ENCODE peak calls at places on chromosomes 4 and X, in four cellular contexts. O is fibroblast of lung, Y is hepatocyte, M is MM.1S. B is an unnamed sample.

GRCh38 chrX:30876367-30876766 is 12.7 kb downstream of the TAB3 start:
- DNase-seq in M (no peak), Y (no peak), O (no peak), B (no peak)

GRCh38 chrX:112839856-112840255 is 775 bp downstream of the AMOT start:
- DNase-seq in Y (no peak), O (no peak), M (no peak), B (no peak)

GRCh38 chrX:70485466-70485865 is 40.8 kb downstream of the DLG3 start:
- DNase-seq in Y (no peak), M (no peak), O (no peak), B (no peak)

GRCh38 chr4:81491943-81492342 is 20.2 kb upstream of the RASGEF1B start:
- DNase-seq in O (no peak), Y (no peak), M (peak; percentile 86), B (no peak)

GRCh38 chr4:54277691-54278090 is 48.6 kb downstream of the PDGFRA start:
- DNase-seq in M (no peak), Y (peak; percentile 38), O (peak; percentile 66), B (no peak)

GRCh38 chrX:149909324-149910177 is 19.8 kb upstream of the HSFX4 start:
- DNase-seq in M (no peak), O (no peak), Y (no peak), B (no peak)

GRCh38 chr4:17347445-17347844 is 164.4 kb downstream of the QDPR start:
- DNase-seq in M (peak; percentile 53), O (peak; percentile 28), Y (peak; percentile 53), B (peak; percentile 46)

GRCh38 chr4:66840178-66840577 is 705.1 kb downstream of the CENPC start:
- DNase-seq in M (no peak), Y (no peak), O (no peak), B (no peak)

GRCh38 chr4:138158746-138159297 is 83.3 kb downstream of the SLC7A11 start:
- DNase-seq in M (no peak), O (peak; percentile 73), Y (no peak), B (no peak)

GRCh38 chr4:1503583-1504471 is 97.6 kb upstream of the NKX1-1 start:
- DNase-seq in Y (no peak), M (no peak), O (no peak), B (peak; percentile 57)

GRCh38 chrX:149060921-149061320 is 444.2 kb downstream of the IDS start:
- DNase-seq in Y (no peak), M (no peak), O (peak; percentile 36), B (no peak)

GRCh38 chr4:48153791-48154550 is 19.9 kb upstream of the TXK start:
- DNase-seq in O (no peak), M (no peak), Y (no peak), B (no peak)

GRCh38 chrX:69298466-69299140 is 133.3 kb upstream of the PJA1 start:
- DNase-seq in O (no peak), M (no peak), Y (no peak), B (no peak)

GRCh38 chr4:73499996-73500765 is 18.6 kb downstream of the AFM start:
- DNase-seq in M (no peak), O (peak; percentile 53), Y (peak; percentile 25), B (no peak)

GRCh38 chrX:72130762-72131231 is 918 bp downstream of the RTL5 start:
- DNase-seq in M (no peak), O (no peak), Y (no peak), B (no peak)

GRCh38 chr4:185210102-185210981 is 944 bp downstream of the SNX25 start:
- DNase-seq in O (peak; percentile 63), M (peak; percentile 54), Y (peak; percentile 65), B (peak; percentile 82)

DNA sequence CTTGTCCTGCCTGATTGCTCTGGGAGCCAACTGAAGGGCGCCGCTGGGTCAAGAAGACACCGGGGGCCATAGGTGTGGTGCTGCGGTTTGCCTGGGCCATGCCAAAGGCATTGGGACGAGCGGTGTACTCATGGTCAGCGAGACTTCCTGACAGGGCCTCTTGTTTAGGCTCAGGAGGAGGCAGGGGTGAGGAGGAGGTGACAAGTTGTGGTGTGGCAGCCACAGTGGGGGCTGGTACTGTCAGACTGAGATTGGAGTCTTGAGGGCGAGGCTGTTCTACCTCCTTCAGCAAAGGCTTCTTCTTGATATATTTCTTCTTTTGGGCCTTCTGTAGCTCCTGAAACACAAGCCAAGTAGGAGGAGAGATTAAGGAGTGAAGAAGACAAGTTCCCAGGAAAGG is 104.1 kb downstream of the PHF8 start:
- DNase-seq in M (no peak), Y (no peak), O (no peak), B (no peak)
- H4K20me1 ChIP-seq in M (no peaks in the 10 kb centered on the region), Y (no peaks in the 10 kb centered on the region), O (no peaks in the 10 kb centered on the region), B (no peaks in the 10 kb centered on the region)

GRCh38 chr4:40241026-40241425 is 44.2 kb downstream of the RHOH start:
- DNase-seq in M (no peak), O (no peak), Y (no peak), B (no peak)
- H4K20me1 ChIP-seq in M (peaks cover 73% of the 10 kb centered on the region), O (no peaks in the 10 kb centered on the region), Y (no peaks in the 10 kb centered on the region), B (no peaks in the 10 kb centered on the region)

GRCh38 chrX:44935172-44935571 is 62.2 kb downstream of the KDM6A start:
- DNase-seq in M (no peak), O (no peak), Y (no peak), B (no peak)

GRCh38 chrX:44935640-44936039 is 62.7 kb downstream of the KDM6A start:
- DNase-seq in Y (no peak), M (no peak), O (no peak), B (no peak)

GRCh38 chrX:44943007-44943406 is 70.0 kb downstream of the KDM6A start:
- DNase-seq in M (no peak), O (no peak), Y (no peak), B (no peak)

GRCh38 chrX:44938111-44938510 is 65.1 kb downstream of the KDM6A start:
- DNase-seq in O (no peak), M (no peak), Y (no peak), B (no peak)

DNA sequence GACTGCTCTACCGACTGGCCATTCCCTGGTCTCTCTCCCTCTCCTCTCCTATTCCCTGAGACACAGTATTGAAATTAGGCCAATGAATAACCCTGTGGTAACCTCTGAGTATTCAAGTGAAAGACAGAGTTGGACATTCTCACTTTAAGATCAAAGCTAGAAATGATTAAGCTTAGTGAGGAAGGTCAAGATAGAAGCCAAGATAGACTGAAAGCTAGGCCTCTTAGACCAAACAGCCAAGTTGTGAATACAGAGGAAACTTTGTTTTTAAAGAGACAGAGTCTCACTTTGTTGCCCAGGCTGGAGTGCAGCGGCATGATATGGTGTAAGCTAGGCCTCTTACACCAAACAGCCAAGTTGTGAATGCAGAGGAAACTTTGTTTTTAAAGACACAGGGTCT is 64.6 kb downstream of the KDM6A start:
- DNase-seq in Y (no peak), O (no peak), M (no peak), B (no peak)
- H4K20me1 ChIP-seq in Y (peaks cover 70% of the 10 kb centered on the region), O (no peaks in the 10 kb centered on the region), M (peaks cover 13% of the 10 kb centered on the region), B (peaks cover 72% of the 10 kb centered on the region)

GRCh38 chrX:139909716-139910115 is 23.1 kb downstream of the ATP11C start:
- DNase-seq in Y (no peak), M (no peak), O (no peak), B (no peak)

GRCh38 chrX:139905041-139905440 is 27.8 kb downstream of the ATP11C start:
- DNase-seq in M (no peak), Y (no peak), O (no peak), B (no peak)

GRCh38 chrX:139905743-139906142 is 27.1 kb downstream of the ATP11C start:
- DNase-seq in Y (no peak), O (no peak), M (no peak), B (no peak)

GRCh38 chrX:139903229-139903628 is 29.6 kb downstream of the ATP11C start:
- DNase-seq in M (no peak), Y (no peak), O (no peak), B (no peak)

GRCh38 chrX:139907078-139907477 is 25.8 kb downstream of the ATP11C start:
- DNase-seq in Y (no peak), O (no peak), M (no peak), B (no peak)
- H4K20me1 ChIP-seq in Y (no peaks in the 10 kb centered on the region), O (no peaks in the 10 kb centered on the region), M (no peaks in the 10 kb centered on the region), B (peaks cover 11% of the 10 kb centered on the region)

GRCh38 chr4:56440983-56441382 is 4.9 kb downstream of the PAICS start:
- DNase-seq in O (no peak), Y (no peak), M (no peak), B (no peak)
- H4K20me1 ChIP-seq in O (no peaks in the 10 kb centered on the region), Y (no peaks in the 10 kb centered on the region), M (peaks cover 31% of the 10 kb centered on the region), B (peaks cover 12% of the 10 kb centered on the region)

GRCh38 chr4:24551492-24552330 is 32.6 kb downstream of the DHX15 start:
- DNase-seq in Y (peak; percentile 6), O (peak; percentile 56), M (no peak), B (no peak)
- H4K20me1 ChIP-seq in Y (peaks cover 67% of the 10 kb centered on the region), O (no peaks in the 10 kb centered on the region), M (peaks cover 56% of the 10 kb centered on the region), B (peaks cover 76% of the 10 kb centered on the region)

GRCh38 chr4:70833701-70834100 is 6.0 kb downstream of the GRSF1 start:
- DNase-seq in M (no peak), O (no peak), Y (no peak), B (no peak)
- H4K20me1 ChIP-seq in M (peaks cover 12% of the 10 kb centered on the region), O (no peaks in the 10 kb centered on the region), Y (peaks cover 57% of the 10 kb centered on the region), B (peaks cover 52% of the 10 kb centered on the region)

DNA sequence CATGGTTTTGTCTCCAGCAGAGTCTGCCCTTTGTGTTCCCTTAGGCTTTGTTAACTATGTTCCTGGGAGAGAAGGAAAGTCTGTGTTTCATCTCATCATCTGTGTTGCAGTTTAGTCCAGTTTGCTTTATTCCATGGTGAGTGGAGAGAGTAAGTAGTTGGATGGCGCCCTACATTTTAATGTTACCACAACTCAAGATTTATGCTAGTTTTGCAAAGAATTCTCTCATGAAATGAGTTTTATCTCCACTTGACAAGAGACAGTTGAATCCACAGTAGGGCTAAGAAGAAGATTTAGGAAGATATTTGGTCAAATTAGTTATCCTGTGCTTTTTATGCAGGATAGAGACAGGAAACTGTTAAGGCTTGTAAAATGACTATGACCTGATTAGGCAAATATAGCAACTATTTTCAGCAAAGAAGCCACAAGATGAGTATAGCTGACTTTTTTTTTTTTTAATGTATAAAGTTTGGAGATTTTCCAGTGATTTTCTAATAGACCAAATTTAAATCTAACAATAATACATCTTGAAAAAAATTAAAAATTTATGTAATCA is 16.6 kb downstream of the SEPTIN11 start:
- DNase-seq in M (no peak), O (no peak), Y (no peak), B (no peak)
- H4K20me1 ChIP-seq in M (no peaks in the 10 kb centered on the region), O (peaks cover 2% of the 10 kb centered on the region), Y (no peaks in the 10 kb centered on the region), B (peaks cover 85% of the 10 kb centered on the region)